ENCODE peak calls at places on chromosomes 16 and 17, in four cellular contexts. P is sigmoid colon, Q is tibial nerve, J is stomach. X is an unnamed sample. For H3K27me3, the result is how much of the 10 kb centered on the place peaks cover.

GRCh38 chr17:17171991-17172939 is 33.9 kb downstream of the PLD6 start:
- DNase-seq in Q (no peak), J (no peak), P (no peak), X (no peak)

GRCh38 chr17:39174907-39175694 is 9.1 kb upstream of the ARL5C start:
- DNase-seq in Q (peak), J (peak), P (peak), X (peak)

GRCh38 chr17:17548044-17548443 is 43.5 kb downstream of the PEMT start:
- DNase-seq in J (no peak), P (no peak), Q (no peak), X (no peak)

GRCh38 chr16:22189473-22190168 is 16.5 kb upstream of the EEF2K start:
- DNase-seq in J (peak), P (peak), Q (peak), X (peak)

GRCh38 chr17:2688351-2689342 is 22.9 kb downstream of the CLUH start:
- DNase-seq in P (peak), Q (no peak), J (no peak), X (no peak)

GRCh38 chr17:79742951-79743476 is 12.3 kb downstream of the ENPP7 start:
- DNase-seq in P (no peak), Q (no peak), J (no peak), X (no peak)

GRCh38 chr17:57997085-57997809 is 9.2 kb upstream of the VEZF1 start:
- DNase-seq in P (no peak), J (no peak), Q (no peak), X (no peak)

GRCh38 chr17:8326591-8327583 is 12.8 kb upstream of the ODF4 start:
- DNase-seq in Q (peak), P (peak), J (peak), X (no peak)

GRCh38 chr16:383326-384020 is 1.7 kb upstream of the PGAP6 start:
- DNase-seq in Q (no peak), P (no peak), J (peak), X (no peak)

GRCh38 chr17:11278186-11278983 is 37.4 kb downstream of the SHISA6 start:
- DNase-seq in J (peak), P (no peak), Q (no peak), X (no peak)

GRCh38 chr17:32664936-32665583 is 178.3 kb downstream of the CDK5R1 start:
- DNase-seq in Q (no peak), J (no peak), P (no peak), X (no peak)

GRCh38 chr16:2212362-2213324 is 2.0 kb upstream of the BRICD5 start:
- DNase-seq in J (peak), Q (no peak), P (no peak), X (no peak)
- TF ChIP-seq POLR2A in J (no peak), Q (no peak), P (no peak), X (no peak)

GRCh38 chr16:8725513-8726178 is 51.2 kb downstream of the ABAT start:
- DNase-seq in Q (no peak), J (no peak), P (peak), X (no peak)
- TF ChIP-seq EP300 in Q (no peak), J (no peak), P (no peak), X (no peak)

DNA sequence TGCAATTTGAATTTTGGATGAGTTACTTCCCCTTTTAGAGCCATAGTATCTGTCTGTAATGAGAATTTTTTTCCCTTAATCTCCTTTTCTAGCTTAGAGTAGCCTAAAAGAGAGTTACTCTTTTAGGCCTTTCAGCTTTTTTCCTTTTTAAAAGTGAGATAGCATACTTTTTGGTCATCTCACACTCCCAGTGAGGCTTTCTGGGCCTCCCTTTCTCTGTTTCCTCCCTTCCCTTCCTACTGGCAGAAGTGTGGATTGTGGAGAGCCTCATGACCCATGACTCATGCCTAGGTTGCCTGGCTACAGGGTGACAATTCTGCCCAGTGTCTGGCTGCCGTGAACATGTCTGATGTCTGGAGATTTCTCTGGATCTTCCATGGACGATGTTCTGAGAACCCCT is 15.2 kb downstream of the KRT23 start:
- DNase-seq in J (peak), Q (peak), P (peak), X (no peak)
- H3K27me3 ChIP-seq in J (under half), Q (under half), P (under half), X (under half)

GRCh38 chr16:30114411-30114810 is 1.1 kb upstream of the GDPD3 start:
- DNase-seq in J (no peak), Q (no peak), P (no peak), X (no peak)

GRCh38 chr16:30113031-30113710 is at the start of gene GDPD3:
- DNase-seq in Q (no peak), P (no peak), J (peak), X (no peak)

GRCh38 chr16:30113711-30114333 is 485 bp upstream of the GDPD3 start:
- DNase-seq in P (no peak), Q (no peak), J (no peak), X (no peak)

GRCh38 chr16:30110661-30111060 is 2.7 kb downstream of the GDPD3 start:
- DNase-seq in J (no peak), P (no peak), Q (no peak), X (no peak)

DNA sequence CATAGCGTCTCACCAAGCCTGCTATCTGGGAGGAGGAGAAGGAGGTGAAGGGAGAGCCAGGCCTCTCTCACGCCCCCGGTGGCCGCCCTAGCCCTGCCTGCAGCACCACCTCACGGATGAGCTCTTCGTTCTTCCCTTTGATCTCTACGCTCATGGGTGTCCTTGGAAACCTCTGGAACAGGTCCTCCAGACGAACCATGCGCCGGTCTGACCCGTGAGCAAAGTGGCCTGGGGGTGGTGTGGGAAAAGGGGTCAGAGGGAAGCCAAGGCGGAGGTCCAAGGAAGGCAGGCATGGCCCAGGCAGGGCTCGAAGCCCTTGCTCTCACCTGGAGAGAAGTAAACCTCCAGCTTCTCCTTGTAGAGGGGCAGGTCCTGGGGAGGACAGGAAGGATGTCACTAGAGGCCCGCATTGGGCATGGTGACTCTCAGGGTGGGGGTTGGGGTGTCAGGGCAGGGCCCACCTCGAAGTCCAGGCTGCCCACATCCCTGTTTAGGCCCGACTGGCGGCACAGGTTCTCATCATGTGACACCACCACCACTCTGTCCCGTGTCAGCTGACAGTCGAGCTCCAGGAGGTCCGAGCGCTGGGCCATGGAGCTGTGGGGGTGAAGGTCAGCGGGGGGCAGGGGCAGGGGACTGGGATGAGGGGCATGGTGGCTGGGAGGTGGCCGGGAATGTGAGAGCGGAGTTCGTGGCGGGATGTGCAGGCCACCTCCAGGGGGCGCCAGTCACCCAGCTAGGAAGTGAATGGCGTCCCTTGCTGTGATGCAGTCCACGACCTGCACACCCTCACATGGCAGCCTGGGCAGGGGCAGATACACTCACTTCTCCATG is 923 bp downstream of the GDPD3 start:
- DNase-seq in J (peak), Q (no peak), P (peak), X (peak)
- TF ChIP-seq POLR2A in J (no peak), Q (no peak), P (no peak), X (no peak)

GRCh38 chr17:61158372-61158771 is 241.3 kb upstream of the TBX2 start:
- DNase-seq in J (no peak), P (no peak), Q (no peak), X (no peak)

GRCh38 chr17:61159415-61159814 is 240.2 kb upstream of the TBX2 start:
- DNase-seq in P (no peak), Q (no peak), J (no peak), X (no peak)

GRCh38 chr17:61155590-61156181 is 244.0 kb upstream of the TBX2 start:
- DNase-seq in J (no peak), P (no peak), Q (no peak), X (no peak)

GRCh38 chr17:61160789-61161440 is 238.7 kb upstream of the TBX2 start:
- DNase-seq in Q (no peak), P (no peak), J (no peak), X (no peak)

DNA sequence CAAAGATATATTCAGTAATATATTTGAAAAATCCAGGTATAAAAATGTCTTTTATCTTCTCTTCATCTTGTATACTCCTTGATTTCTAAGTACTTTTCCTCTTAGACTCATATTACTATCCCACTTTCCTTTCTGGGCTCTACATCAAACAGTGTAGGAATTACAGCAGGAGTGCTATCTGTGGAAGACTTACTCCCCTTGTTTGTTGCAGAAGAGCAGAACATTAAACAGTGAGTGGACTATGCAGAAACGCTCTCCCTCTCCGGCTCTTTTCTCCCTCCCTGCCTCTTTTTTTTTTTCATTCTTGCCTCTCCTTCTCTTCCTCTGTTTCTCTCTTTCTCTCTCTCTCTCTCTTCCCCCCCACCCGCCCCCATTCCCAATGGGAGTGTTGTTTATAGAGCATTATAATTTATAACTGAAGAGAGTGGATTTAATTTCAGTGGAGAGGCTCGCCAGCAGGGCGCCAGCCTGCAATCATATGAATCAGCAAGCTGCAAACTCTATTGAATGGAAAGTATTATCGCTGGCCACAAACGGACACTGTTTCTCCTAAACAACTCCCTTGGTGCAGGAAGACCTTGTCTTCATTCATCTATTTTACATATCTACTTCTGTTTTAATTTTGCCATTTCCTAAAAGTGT is 242.3 kb upstream of the TBX2 start:
- DNase-seq in J (no peak), P (no peak), Q (no peak), X (no peak)
- TF ChIP-seq EP300 in J (no peak), P (no peak), Q (no peak), X (no peak)

GRCh38 chr17:82832411-82832810 is 7.4 kb downstream of the ZNF750 start:
- DNase-seq in Q (no peak), J (no peak), P (no peak), X (peak)
- H3K27me3 ChIP-seq in Q (under half), J (under half), P (under half), X (under half)

X was measured in ovary.